ENCODE peak calls at places on chromosomes 4 and X, in five cellular contexts. P, K, Z, N and L are unnamed samples.
A peak's percentile ranks its signal among the peaks of the same experiment; 100 is the strongest.

GRCh38 chr4:153759407-153760226 is at the start of gene RNF175:
- DNase-seq in P (no peak), K (no peak), Z (peak; percentile 30), N (peak; percentile 58), L (peak; percentile 69)

GRCh38 chr4:74123065-74123728 is 24.2 kb upstream of the CXCL2 start:
- DNase-seq in P (peak; percentile 96), K (no peak), Z (no peak), N (peak; percentile 24), L (peak; percentile 27)

GRCh38 chr4:30945586-30945985 is 225.4 kb downstream of the PCDH7 start:
- DNase-seq in P (no peak), K (no peak), Z (peak; percentile 17), N (no peak), L (no peak)

GRCh38 chr4:73454920-73455319 is 18.9 kb downstream of the AFP start:
- DNase-seq in P (no peak), K (no peak), Z (no peak), N (no peak), L (no peak)

GRCh38 chr4:14596904-14597303 is 405.4 kb upstream of the CPEB2 start:
- DNase-seq in P (no peak), K (no peak), Z (no peak), N (no peak), L (no peak)

GRCh38 chrX:133435544-133436124 is 20.3 kb upstream of the GPC4 start:
- DNase-seq in P (no peak), K (no peak), Z (no peak), N (no peak), L (no peak)

GRCh38 chrX:38260231-38260630 is 39.6 kb upstream of the SRPX start:
- DNase-seq in P (no peak), K (no peak), Z (peak; percentile 33), N (peak; percentile 26), L (no peak)

GRCh38 chr4:14375816-14376215 is 626.5 kb upstream of the CPEB2 start:
- DNase-seq in P (no peak), K (no peak), Z (no peak), N (no peak), L (no peak)

GRCh38 chr4:4673070-4673469 is 131.2 kb upstream of the STX18 start:
- DNase-seq in P (peak; percentile 66), K (no peak), Z (no peak), N (peak; percentile 98), L (peak; percentile 63)

GRCh38 chrX:53262918-53263394 is 18.4 kb downstream of the IQSEC2 start:
- DNase-seq in P (peak; percentile 72), K (no peak), Z (peak; percentile 50), N (no peak), L (no peak)

GRCh38 chr4:170497729-170498128 is 408.0 kb upstream of the AADAT start:
- DNase-seq in P (no peak), K (no peak), Z (no peak), N (no peak), L (no peak)

GRCh38 chr4:170491981-170492380 is 402.2 kb upstream of the AADAT start:
- DNase-seq in P (no peak), K (no peak), Z (no peak), N (no peak), L (no peak)

DNA sequence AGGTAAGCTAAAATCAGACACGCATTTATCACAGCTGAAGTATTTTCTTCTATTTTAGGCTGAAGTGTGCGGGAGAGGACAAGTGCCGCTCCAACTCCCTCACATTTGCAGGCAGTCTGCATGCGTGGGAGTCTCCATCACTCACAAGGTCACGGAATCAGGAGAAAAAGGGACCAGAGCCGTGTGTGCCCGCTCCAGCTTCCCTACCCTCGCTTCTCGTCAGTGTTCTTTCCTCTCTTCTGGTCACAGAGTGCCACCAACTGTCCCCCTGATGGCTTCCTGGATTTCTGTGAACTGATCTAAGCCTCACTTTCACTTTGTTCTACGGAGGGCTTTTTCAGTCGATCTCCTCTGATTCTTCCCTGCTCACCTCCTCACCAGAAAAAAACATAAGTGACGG is 407.3 kb upstream of the AADAT start:
- DNase-seq in P (peak; percentile 2), K (no peak), Z (peak; percentile 38), N (peak; percentile 8), L (no peak)
- TF ChIP-seq CTCF in P (no peak), K (no peak), Z (no peak), N (peak; percentile 3), L (no peak)

DNA sequence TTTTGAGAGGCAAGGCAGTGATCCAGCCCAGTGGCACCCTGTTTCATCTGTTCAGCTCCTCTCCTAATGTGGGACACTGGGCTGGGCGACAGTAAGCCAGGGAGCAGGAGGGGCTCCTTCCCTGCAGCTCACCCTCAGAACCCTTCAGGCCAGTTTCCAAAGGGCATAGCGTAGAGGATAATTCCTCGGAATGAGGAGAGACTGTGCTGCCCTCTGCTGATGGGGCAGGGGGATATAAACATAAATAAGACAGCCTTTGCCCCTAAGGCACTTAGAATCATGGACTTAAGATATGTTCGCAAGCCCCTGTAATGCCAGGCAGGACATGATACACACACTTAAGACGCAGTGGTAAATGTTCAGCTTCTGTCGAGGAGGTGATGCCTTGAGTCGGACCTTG is 27.9 kb upstream of the ZNF185 start:
- DNase-seq in P (no peak), K (no peak), Z (no peak), N (no peak), L (no peak)
- TF ChIP-seq CTCF in P (no peak), K (no peak), Z (no peak), N (no peak), L (no peak)

GRCh38 chrX:130268500-130269170 is at the start of gene ZNF280C:
- DNase-seq in P (peak; percentile 91), K (peak; percentile 84), Z (peak; percentile 93), N (peak; percentile 92), L (peak; percentile 89)
- TF ChIP-seq CTCF in P (peak; percentile 43), K (peak; percentile 31), Z (no peak), N (peak; percentile 22), L (no peak)

GRCh38 chr4:164731827-164732474 is 22.0 kb upstream of the SMIM31 start:
- DNase-seq in P (peak; percentile 27), K (peak; percentile 15), Z (peak; percentile 65), N (peak; percentile 37), L (peak; percentile 68)
- TF ChIP-seq CTCF in P (peak; percentile 94), K (peak; percentile 90), Z (peak; percentile 53), N (peak; percentile 92), L (peak; percentile 97)

DNA sequence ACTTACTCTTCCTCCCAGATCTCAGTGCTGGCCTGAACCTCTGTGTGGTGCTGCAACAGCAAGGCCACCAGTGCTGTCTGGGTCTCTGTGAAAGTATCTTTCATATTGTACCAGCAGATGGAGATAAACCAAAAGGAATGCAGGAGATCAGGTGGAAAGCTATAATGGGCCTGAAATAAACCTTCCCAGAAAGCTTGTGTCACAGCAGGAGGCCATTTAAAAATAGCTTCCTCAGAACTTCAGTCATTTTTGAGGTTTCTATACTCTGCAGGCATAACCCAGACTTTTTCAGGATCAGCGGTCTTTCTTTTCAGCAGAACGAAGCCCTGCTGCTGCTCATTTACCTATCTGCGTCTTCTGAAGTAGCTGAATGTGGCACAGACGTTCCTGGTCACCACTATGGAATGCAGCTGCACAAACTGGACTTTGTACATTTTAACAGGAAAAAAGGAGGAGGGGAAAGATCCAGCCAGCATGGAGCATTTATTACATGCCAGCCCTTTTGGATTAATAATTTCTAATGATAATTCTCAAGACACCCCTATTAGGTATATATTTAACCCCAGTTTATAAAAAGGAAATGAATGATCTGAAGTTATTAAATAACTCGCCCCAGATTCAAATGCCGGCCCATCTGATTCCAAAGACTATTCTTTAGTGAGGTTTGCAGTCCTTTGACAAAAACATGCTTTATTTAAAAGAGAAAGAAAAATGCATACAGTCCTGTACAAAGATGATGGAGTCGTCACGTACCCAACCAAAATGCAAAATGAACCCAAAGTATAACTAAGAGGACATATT is 119.7 kb downstream of the NFKB1 start:
- DNase-seq in P (peak; percentile 80), K (no peak), Z (peak; percentile 55), N (peak; percentile 26), L (no peak)
- TF ChIP-seq CTCF in P (peak; percentile 67), K (peak; percentile 26), Z (peak; percentile 30), N (peak; percentile 55), L (no peak)

GRCh38 chr4:121070696-121071639 is 1.4 kb downstream of the NDNF start:
- DNase-seq in P (peak; percentile 58), K (no peak), Z (peak; percentile 52), N (peak; percentile 63), L (peak; percentile 75)

GRCh38 chr4:121072080-121072835 is at the start of gene NDNF:
- DNase-seq in P (peak; percentile 54), K (no peak), Z (peak; percentile 19), N (peak; percentile 49), L (peak; percentile 68)

GRCh38 chr4:121071640-121072037 is 696 bp downstream of the NDNF start:
- DNase-seq in P (no peak), K (no peak), Z (no peak), N (no peak), L (no peak)

GRCh38 chr4:121072836-121073362 is 564 bp upstream of the NDNF start:
- DNase-seq in P (no peak), K (no peak), Z (no peak), N (peak; percentile 13), L (peak; percentile 31)

DNA sequence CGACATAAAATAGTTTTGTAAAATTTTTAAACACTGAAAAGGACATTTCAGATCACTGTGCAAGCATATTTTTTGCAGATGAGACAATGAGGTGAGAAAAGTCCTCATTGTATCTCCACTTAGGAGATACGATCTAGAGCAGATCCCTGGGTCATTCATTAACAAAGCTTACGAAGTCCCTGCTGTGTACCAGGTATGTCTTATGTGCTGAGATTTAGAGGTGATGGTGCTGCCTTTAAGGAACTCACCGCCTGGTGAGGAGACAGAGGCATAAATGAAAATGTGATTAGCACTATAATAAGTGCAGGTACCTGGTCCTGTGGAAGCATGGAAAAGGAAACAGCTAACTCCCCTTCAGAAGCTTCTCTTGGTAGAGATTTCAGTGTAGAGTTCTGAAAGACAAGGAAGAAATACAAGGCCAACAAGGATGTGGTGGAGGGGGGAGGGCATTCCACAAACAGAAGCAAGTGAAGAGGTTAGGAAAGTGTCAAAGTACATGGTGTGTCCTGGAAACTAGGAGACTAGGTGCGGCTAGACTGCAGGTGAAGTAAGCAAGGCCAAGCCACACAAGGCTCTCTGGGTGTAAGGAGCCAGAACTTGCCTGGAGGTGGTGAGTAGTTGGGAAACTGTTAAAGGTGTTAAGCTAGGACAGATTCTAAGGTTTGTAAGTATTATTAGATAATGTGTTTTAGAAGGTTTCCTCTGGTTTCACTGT is 1.5 kb upstream of the NDNF start:
- DNase-seq in P (no peak), K (no peak), Z (peak; percentile 6), N (no peak), L (no peak)
- TF ChIP-seq CTCF in P (no peak), K (no peak), Z (no peak), N (no peak), L (no peak)

GRCh38 chr4:25376754-25377571 is at the start of gene ANAPC4:
- DNase-seq in P (peak; percentile 93), K (peak; percentile 98), Z (peak; percentile 95), N (peak; percentile 96), L (peak; percentile 95)
- TF ChIP-seq CTCF in P (no peak), K (no peak), Z (no peak), N (no peak), L (no peak)